ENCODE peak calls at places on chromosome 2, in eight cellular contexts. T is A549, D is HepG2, Y is IMR-90, K is H1, C is HCT116, L is GM12878, V is K562. X is an unnamed sample.

GRCh38 chr2:136135924-136136906 is 18.3 kb upstream of the CXCR4 start:
- DNase-seq in C (no peak), L (no peak), V (no peak), Y (no peak), K (no peak), T (no peak), D (no peak), X (no peak)

GRCh38 chr2:229245013-229245412 is 26.1 kb downstream of the PID1 start:
- DNase-seq in D (no peak), L (no peak), V (no peak), C (no peak), Y (peak), K (no peak), T (no peak), X (no peak)

GRCh38 chr2:16019060-16019475 is 78.7 kb downstream of the MYCN start:
- DNase-seq in Y (no peak), K (no peak), C (no peak), V (no peak), D (no peak), L (no peak), T (no peak), X (no peak)

GRCh38 chr2:120805590-120805989 is 69.9 kb downstream of the GLI2 start:
- DNase-seq in K (no peak), L (no peak), V (no peak), T (no peak), D (no peak), Y (no peak), C (no peak), X (no peak)

GRCh38 chr2:95041060-95041823 is 15.7 kb downstream of the MAL start:
- DNase-seq in C (no peak), K (no peak), T (no peak), V (no peak), D (no peak), L (no peak), Y (no peak), X (no peak)

GRCh38 chr2:37189452-37190153 is 1.1 kb upstream of the SULT6B1 start:
- DNase-seq in K (peak), L (no peak), T (peak), C (peak), Y (peak), D (peak), V (peak), X (no peak)

GRCh38 chr2:48146552-48146951 is 240.3 kb upstream of the FBXO11 start:
- DNase-seq in V (peak), C (no peak), K (no peak), L (no peak), T (no peak), Y (no peak), D (no peak), X (no peak)

GRCh38 chr2:42971947-42972736 is 179.8 kb upstream of the HAAO start:
- DNase-seq in D (peak), T (no peak), Y (peak), K (no peak), V (no peak), L (peak), C (no peak), X (no peak)

GRCh38 chr2:8538531-8538930 is 143.3 kb upstream of the ID2 start:
- DNase-seq in Y (no peak), L (no peak), V (no peak), D (no peak), T (no peak), K (no peak), C (no peak), X (no peak)

GRCh38 chr2:154556146-154556545 is 142.3 kb upstream of the KCNJ3 start:
- DNase-seq in T (no peak), K (no peak), D (no peak), V (no peak), L (no peak), C (no peak), Y (no peak), X (no peak)

GRCh38 chr2:19355931-19356544 is 2.4 kb downstream of the OSR1 start:
- DNase-seq in D (no peak), V (no peak), C (no peak), T (no peak), L (no peak), Y (peak), K (no peak), X (peak)

GRCh38 chr2:153818242-153818641 is 53.5 kb upstream of the GALNT13 start:
- DNase-seq in V (no peak), Y (no peak), K (no peak), C (no peak), D (no peak), L (no peak), T (no peak), X (no peak)

GRCh38 chr2:202072737-202073396 is at the start of gene KIAA2012:
- DNase-seq in D (no peak), K (no peak), V (no peak), C (no peak), T (no peak), Y (no peak), L (no peak), X (peak)

GRCh38 chr2:43585708-43586107 is 10.1 kb downstream of the THADA start:
- DNase-seq in L (no peak), K (no peak), T (no peak), C (no peak), Y (no peak), V (no peak), D (no peak), X (no peak)

GRCh38 chr2:143702931-143703330 is 573.7 kb downstream of the ARHGAP15 start:
- DNase-seq in T (no peak), D (no peak), C (no peak), Y (no peak), K (no peak), V (no peak), L (no peak), X (no peak)

GRCh38 chr2:48343571-48344440 is 186.1 kb upstream of the STON1 start:
- DNase-seq in D (peak), T (peak), C (no peak), K (no peak), Y (peak), V (no peak), L (no peak), X (peak)

GRCh38 chr2:239911630-239912071 is 113.5 kb downstream of the NDUFA10 start:
- DNase-seq in Y (no peak), L (no peak), V (peak), D (no peak), K (no peak), C (no peak), T (no peak), X (no peak)

GRCh38 chr2:239910851-239911629 is 114.1 kb downstream of the NDUFA10 start:
- DNase-seq in K (no peak), Y (no peak), V (peak), T (no peak), C (no peak), L (no peak), D (no peak), X (no peak)

GRCh38 chr2:239912171-239912937 is 112.8 kb downstream of the NDUFA10 start:
- DNase-seq in L (no peak), D (no peak), Y (no peak), C (no peak), T (no peak), K (no peak), V (no peak), X (no peak)

GRCh38 chr2:239913632-239914417 is 111.3 kb downstream of the NDUFA10 start:
- DNase-seq in K (no peak), Y (no peak), C (no peak), D (peak), V (no peak), T (no peak), L (no peak), X (no peak)

DNA sequence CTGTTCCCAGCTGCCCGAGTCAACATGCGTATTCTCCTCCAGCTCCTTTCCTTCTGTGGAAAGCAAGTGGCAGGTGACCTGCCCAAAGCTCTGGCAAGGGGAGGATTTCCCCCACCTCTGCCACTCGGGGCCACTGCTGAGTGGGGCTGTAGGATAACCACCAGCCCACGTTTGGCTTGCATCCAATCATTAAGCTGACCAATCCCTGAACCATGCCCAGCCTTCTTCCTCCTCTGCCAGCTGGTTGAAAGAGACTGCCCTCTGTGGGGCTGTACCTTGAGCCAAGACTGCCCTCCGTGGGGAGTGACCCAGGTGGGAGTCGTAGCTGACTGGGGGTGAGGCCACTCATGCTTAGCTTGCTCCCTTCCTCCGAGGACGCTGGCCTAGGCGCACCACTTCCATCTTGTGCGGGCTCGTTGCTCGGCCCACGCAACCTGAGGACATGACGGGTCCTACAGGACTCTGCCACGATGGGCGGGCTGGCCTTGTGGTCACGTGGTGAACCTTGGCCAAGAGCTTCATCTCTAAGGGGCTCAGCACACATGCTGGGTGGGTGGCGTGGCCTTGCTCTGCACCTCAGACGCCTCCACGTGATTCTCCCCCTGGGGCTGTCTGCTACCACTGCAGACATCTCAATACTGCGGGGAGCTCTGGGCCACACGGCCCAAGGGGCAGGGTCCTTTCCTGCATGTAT is 112.1 kb downstream of the NDUFA10 start:
- DNase-seq in C (no peak), L (no peak), T (no peak), V (no peak), K (no peak), Y (no peak), D (no peak), X (no peak)
- TF ChIP-seq RAD21 in C (no peak), L (no peak), T (no peak), V (no peak), K (no peak), Y (no peak), D (no peak), X (no peak)

GRCh38 chr2:160194946-160195345 is 5.1 kb downstream of the ITGB6 start:
- DNase-seq in L (no peak), V (no peak), K (no peak), D (no peak), C (no peak), T (no peak), Y (no peak), X (no peak)
- TF ChIP-seq RAD21 in L (no peak), V (no peak), K (no peak), D (no peak), C (no peak), T (no peak), Y (no peak), X (no peak)

GRCh38 chr2:71695235-71696120 is 242.1 kb downstream of the DYSF start:
- DNase-seq in C (no peak), L (no peak), V (no peak), T (no peak), Y (no peak), K (no peak), D (no peak), X (no peak)
- TF ChIP-seq RAD21 in C (no peak), L (no peak), V (no peak), T (no peak), Y (no peak), K (no peak), D (no peak), X (no peak)

DNA sequence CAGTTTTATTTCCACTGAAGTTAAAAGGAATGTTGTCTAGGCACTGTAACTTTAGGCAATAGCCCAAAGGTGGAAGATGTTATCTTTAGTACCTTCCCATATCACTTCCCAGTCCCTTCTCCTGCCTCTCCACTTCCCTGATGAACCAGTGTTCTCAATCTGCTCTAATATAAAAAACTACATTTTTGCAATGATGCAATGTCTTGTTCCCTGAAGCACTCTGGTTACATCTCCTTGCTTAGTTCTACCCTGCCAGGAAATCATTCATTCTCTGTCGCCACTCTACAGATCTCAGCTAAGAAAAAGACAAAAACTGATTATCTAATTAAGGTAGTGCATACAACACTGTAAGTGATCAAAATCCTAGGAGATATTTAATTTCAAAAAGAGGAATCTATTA is 71.3 kb downstream of the BAZ2B start:
- DNase-seq in V (no peak), Y (peak), L (no peak), C (no peak), D (no peak), K (no peak), T (no peak), X (no peak)
- TF ChIP-seq RAD21 in V (no peak), Y (no peak), L (no peak), C (no peak), D (no peak), K (no peak), T (no peak), X (no peak)

GRCh38 chr2:20635096-20635475 is 15.8 kb downstream of the HS1BP3 start:
- DNase-seq in Y (no peak), V (no peak), K (no peak), L (no peak), C (no peak), D (no peak), T (no peak), X (no peak)
- TF ChIP-seq RAD21 in Y (no peak), V (no peak), K (no peak), L (no peak), C (no peak), D (no peak), T (no peak), X (no peak)

DNA sequence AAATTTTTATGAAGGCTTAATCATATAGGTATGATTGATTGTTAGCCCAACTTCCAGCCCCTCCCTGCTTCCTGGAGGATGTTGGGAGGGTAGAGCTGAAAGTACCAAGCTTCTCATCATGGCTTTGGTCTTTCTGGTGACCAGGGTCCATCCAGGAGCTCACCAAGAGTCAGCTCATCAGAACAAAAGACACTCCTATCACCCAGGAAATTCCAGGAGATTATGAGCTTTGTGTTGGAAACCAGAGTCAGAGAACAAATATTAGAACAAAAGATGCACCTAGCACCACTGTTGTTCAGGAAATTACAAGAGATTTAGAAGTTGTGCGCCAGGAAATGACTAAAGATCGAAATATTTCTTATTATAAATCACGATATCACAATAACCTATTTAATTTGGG is 119.9 kb upstream of the THUMPD2 start:
- DNase-seq in L (no peak), D (no peak), V (no peak), Y (no peak), C (no peak), T (no peak), K (no peak), X (no peak)
- TF ChIP-seq RAD21 in L (no peak), D (no peak), V (no peak), Y (no peak), C (no peak), T (no peak), K (no peak), X (no peak)